ENCODE peak calls at places on chromosome 14, in eight cellular contexts. V, R, K, J, E, T, Z and N are unnamed samples.

GRCh38 chr14:49972199-49972671 is 79.4 kb downstream of the ARF6 start:
- DNase-seq in J (peak; percentile 79), K (peak; percentile 80), R (no peak), Z (no peak), V (peak; percentile 85), T (peak; percentile 83), E (no peak), N (no peak)

GRCh38 chr14:87332001-87332400 is 661.0 kb downstream of the GALC start:
- DNase-seq in V (peak; percentile 6), J (no peak), R (no peak), T (no peak), K (no peak), E (no peak), Z (no peak), N (no peak)

GRCh38 chr14:96631621-96632362 is 129.6 kb downstream of the PAPOLA start:
- DNase-seq in V (no peak), R (no peak), Z (no peak), J (no peak), K (no peak), E (no peak), T (peak; percentile 23), N (peak; percentile 1)

GRCh38 chr14:79134346-79134745 is 964.2 kb downstream of the NRXN3 start:
- DNase-seq in V (no peak), R (no peak), J (no peak), T (no peak), K (no peak), E (no peak), Z (no peak), N (no peak)

GRCh38 chr14:106691601-106692291 is 1165.4 kb downstream of the TMEM121 start:
- DNase-seq in Z (peak; percentile 62), E (peak; percentile 66), T (no peak), J (no peak), V (no peak), R (no peak), K (no peak), N (peak; percentile 77)

GRCh38 chr14:76186318-76187027 is 34.8 kb downstream of the GPATCH2L start:
- DNase-seq in K (no peak), Z (no peak), J (peak; percentile 1), T (no peak), R (no peak), V (no peak), E (no peak), N (peak; percentile 17)

GRCh38 chr14:24398943-24399801 is at the start of gene NYNRIN:
- DNase-seq in T (peak; percentile 17), Z (peak; percentile 11), K (no peak), R (no peak), J (peak; percentile 33), E (no peak), V (no peak), N (no peak)

GRCh38 chr14:95765016-95765415 is 51.1 kb upstream of the TCL1A start:
- DNase-seq in R (no peak), E (no peak), J (no peak), K (no peak), T (no peak), V (no peak), Z (no peak), N (no peak)

GRCh38 chr14:55451950-55452349 is 11.5 kb upstream of the TBPL2 start:
- DNase-seq in Z (no peak), R (no peak), V (no peak), J (no peak), T (no peak), K (no peak), E (no peak), N (no peak)

GRCh38 chr14:21106191-21106505 is 5.3 kb downstream of the TMEM253 start:
- DNase-seq in V (no peak), E (no peak), K (no peak), R (no peak), Z (no peak), J (no peak), T (no peak), N (no peak)

GRCh38 chr14:99602054-99602787 is 1.8 kb downstream of the CCDC85C start:
- DNase-seq in E (peak; percentile 68), J (peak; percentile 8), K (peak; percentile 20), T (no peak), R (no peak), V (no peak), Z (no peak), N (no peak)

GRCh38 chr14:31268216-31268615 is 60.6 kb upstream of the HECTD1 start:
- DNase-seq in J (no peak), R (no peak), T (peak; percentile 24), K (no peak), Z (no peak), E (no peak), V (no peak), N (no peak)

GRCh38 chr14:101027966-101028365 is 124.4 kb upstream of the RTL1 start:
- DNase-seq in J (no peak), V (no peak), T (no peak), K (no peak), R (no peak), E (no peak), Z (no peak), N (no peak)

GRCh38 chr14:58118097-58118496 is 33.9 kb downstream of the ARMH4 start:
- DNase-seq in V (no peak), R (no peak), E (no peak), T (no peak), K (peak; percentile 26), J (no peak), Z (no peak), N (no peak)

GRCh38 chr14:55130194-55130550 is 1.1 kb downstream of the LGALS3 start:
- DNase-seq in K (peak; percentile 31), R (no peak), E (no peak), V (no peak), J (no peak), T (peak; percentile 64), Z (no peak), N (no peak)

GRCh38 chr14:94775875-94776217 is 5.9 kb upstream of the GSC start:
- DNase-seq in J (no peak), Z (no peak), K (peak; percentile 6), R (no peak), E (no peak), T (no peak), V (no peak), N (no peak)

GRCh38 chr14:61406670-61407069 is 85.3 kb downstream of the PRKCH start:
- DNase-seq in Z (no peak), V (no peak), J (no peak), E (no peak), R (no peak), T (no peak), K (no peak), N (no peak)

GRCh38 chr14:34322940-34323418 is 139.1 kb downstream of the SPTSSA start:
- DNase-seq in V (peak; percentile 28), E (peak; percentile 80), Z (peak; percentile 70), K (peak; percentile 65), R (no peak), T (peak; percentile 56), J (peak; percentile 74), N (peak; percentile 76)

GRCh38 chr14:92885279-92886061 is 37.5 kb upstream of the CHGA start:
- DNase-seq in E (no peak), R (no peak), T (no peak), Z (no peak), V (no peak), K (no peak), J (no peak), N (no peak)

GRCh38 chr14:29310210-29310609 is 543.6 kb downstream of the FOXG1 start:
- DNase-seq in V (no peak), E (no peak), J (no peak), Z (no peak), R (no peak), T (no peak), K (no peak), N (no peak)

GRCh38 chr14:67987596-67987995 is 168.0 kb downstream of the RAD51B start:
- DNase-seq in K (peak; percentile 91), R (no peak), J (no peak), T (peak; percentile 86), V (peak; percentile 18), E (no peak), Z (no peak), N (no peak)

GRCh38 chr14:85533821-85534271 is 3.9 kb downstream of the FLRT2 start:
- DNase-seq in Z (no peak), J (peak; percentile 44), V (no peak), K (no peak), R (no peak), T (no peak), E (peak; percentile 60), N (no peak)